ENCODE peak calls at places on chromosome 15, in four cellular contexts. S is tibial artery, O is body of pancreas, Z is GOT3. P is an unnamed sample.

GRCh38 chr15:45630958-45631691 is 3.7 kb upstream of the SQOR start:
- DNase-seq in S (no peak), O (no peak), Z (no peak), P (no peak)

GRCh38 chr15:37880009-37880834 is 54.2 kb upstream of the TMCO5A start:
- DNase-seq in S (no peak), O (peak; percentile 20), Z (no peak), P (no peak)

GRCh38 chr15:24916305-24917009 is 38.3 kb upstream of the SNRPN start:
- DNase-seq in S (no peak), O (no peak), Z (no peak), P (no peak)

GRCh38 chr15:57025264-57025939 is 107.0 kb downstream of the TCF12 start:
- DNase-seq in S (no peak), O (no peak), Z (no peak), P (no peak)

GRCh38 chr15:55858661-55859060 is 115.7 kb upstream of the PRTG start:
- DNase-seq in S (no peak), O (no peak), Z (no peak), P (no peak)

GRCh38 chr15:73318463-73319351 is 50.1 kb downstream of the HCN4 start:
- DNase-seq in S (peak; percentile 52), O (no peak), Z (no peak), P (no peak)

GRCh38 chr15:71189723-71190122 is 74.5 kb downstream of the THSD4 start:
- DNase-seq in S (no peak), O (no peak), Z (no peak), P (peak; percentile 13)

GRCh38 chr15:40838756-40839155 is 5.1 kb upstream of the SPINT1 start:
- DNase-seq in S (no peak), O (no peak), Z (no peak), P (no peak)

GRCh38 chr15:91694131-91694828 is 159.2 kb upstream of the SLCO3A1 start:
- DNase-seq in S (peak; percentile 71), O (no peak), Z (no peak), P (no peak)

GRCh38 chr15:70863450-70864218 is 9.7 kb upstream of the LARP6 start:
- DNase-seq in S (no peak), O (no peak), Z (no peak), P (no peak)

GRCh38 chr15:75153565-75154248 is 48.0 kb upstream of the C15orf39 start:
- DNase-seq in S (no peak), O (no peak), Z (no peak), P (no peak)

GRCh38 chr15:27545494-27546255 is 553.4 kb downstream of the OCA2 start:
- DNase-seq in S (no peak), O (no peak), Z (no peak), P (no peak)

GRCh38 chr15:65909831-65910230 is 40.5 kb downstream of the RAB11A start:
- DNase-seq in S (no peak), O (no peak), Z (no peak), P (no peak)

GRCh38 chr15:85411992-85412538 is 31.7 kb downstream of the AKAP13 start:
- DNase-seq in S (no peak), O (no peak), Z (no peak), P (no peak)

GRCh38 chr15:59399465-59400102 is 26.9 kb upstream of the MYO1E start:
- DNase-seq in S (no peak), O (no peak), Z (no peak), P (no peak)

GRCh38 chr15:39756806-39757522 is 25.7 kb downstream of the FSIP1 start:
- DNase-seq in S (no peak), O (peak; percentile 27), Z (no peak), P (no peak)

GRCh38 chr15:70432924-70433500 is 330.3 kb downstream of the UACA start:
- DNase-seq in S (peak; percentile 25), O (no peak), Z (no peak), P (no peak)